ENCODE peak calls at places on chromosomes 12 and 14, in six cellular contexts. W is IMR-90, Z is K562, L is SK-N-SH, D is GM12878, C is H1. H is an unnamed sample.
A peak's percentile ranks its signal among the peaks of the same experiment; 100 is the strongest.

GRCh38 chr14:98792171-98792570 is 479.8 kb downstream of the BCL11B start:
- DNase-seq in W (no peak), D (no peak), L (no peak), Z (no peak), C (no peak), H (no peak)

GRCh38 chr12:104695453-104696148 is 238.9 kb downstream of the CHST11 start:
- DNase-seq in D (peak; percentile 73), W (peak; percentile 93), C (no peak), L (no peak), Z (no peak), H (no peak)

GRCh38 chr14:93369393-93370266 is 22.6 kb downstream of the COX8C start:
- DNase-seq in L (no peak), C (no peak), Z (no peak), W (no peak), D (peak; percentile 85), H (no peak)

GRCh38 chr14:23636317-23637211 is at the start of gene DHRS2:
- DNase-seq in D (no peak), W (no peak), Z (no peak), C (no peak), L (no peak), H (peak; percentile 100)

GRCh38 chr12:24730461-24730896 is 218.4 kb downstream of the BCAT1 start:
- DNase-seq in W (no peak), C (no peak), L (no peak), Z (no peak), D (no peak), H (no peak)

GRCh38 chr12:32331133-32331532 is 68.2 kb upstream of the FGD4 start:
- DNase-seq in Z (no peak), L (no peak), C (no peak), W (peak; percentile 70), D (no peak), H (peak; percentile 16)

GRCh38 chr12:6082613-6083012 is 41.9 kb downstream of the VWF start:
- DNase-seq in W (no peak), C (no peak), Z (no peak), D (no peak), L (no peak), H (no peak)

GRCh38 chr12:27434673-27435565 is 11.6 kb upstream of the SMCO2 start:
- DNase-seq in W (no peak), Z (peak; percentile 54), C (no peak), D (no peak), L (peak; percentile 54), H (no peak)

GRCh38 chr12:18479266-18479665 is 217.9 kb downstream of the PIK3C2G start:
- DNase-seq in D (no peak), C (no peak), Z (no peak), W (no peak), L (no peak), H (no peak)

GRCh38 chr14:36580856-36581831 is 1.3 kb downstream of the NKX2-8 start:
- DNase-seq in W (peak; percentile 16), C (no peak), Z (no peak), L (peak; percentile 43), D (no peak), H (no peak)

GRCh38 chr14:85443001-85443400 is 86.9 kb upstream of the FLRT2 start:
- DNase-seq in W (peak; percentile 8), D (no peak), L (no peak), Z (no peak), C (no peak), H (no peak)

GRCh38 chr12:117587646-117588287 is 226.3 kb upstream of the NOS1 start:
- DNase-seq in C (peak; percentile 36), L (peak; percentile 61), W (no peak), D (no peak), Z (peak; percentile 73), H (peak; percentile 15)

GRCh38 chr12:39805651-39806050 is 186.0 kb upstream of the ABCD2 start:
- DNase-seq in W (no peak), L (no peak), Z (no peak), D (no peak), C (no peak), H (no peak)

GRCh38 chr12:45232146-45232731 is 16.3 kb downstream of the ANO6 start:
- DNase-seq in C (no peak), Z (no peak), D (no peak), W (peak; percentile 25), L (no peak), H (no peak)

GRCh38 chr14:56490379-56490778 is 89.2 kb upstream of the TMEM260 start:
- DNase-seq in C (no peak), L (peak; percentile 14), Z (no peak), W (peak; percentile 40), D (no peak), H (peak; percentile 29)

GRCh38 chr12:79547044-79547734 is 143.6 kb downstream of the PAWR start:
- DNase-seq in W (peak; percentile 82), D (no peak), Z (no peak), L (no peak), C (peak; percentile 86), H (peak; percentile 93)

GRCh38 chr14:50321009-50321660 is 9.0 kb downstream of the DMAC2L start:
- DNase-seq in L (peak; percentile 72), C (no peak), Z (peak; percentile 43), D (peak; percentile 82), W (peak; percentile 98), H (peak; percentile 68)

GRCh38 chr12:108364879-108365278 is 25.8 kb upstream of the CMKLR1 start:
- DNase-seq in Z (no peak), C (no peak), D (no peak), L (no peak), W (no peak), H (no peak)

GRCh38 chr12:63949902-63950301 is 105.4 kb downstream of the SRGAP1 start:
- DNase-seq in Z (no peak), D (no peak), C (no peak), W (peak; percentile 31), L (no peak), H (peak; percentile 81)

GRCh38 chr12:13179159-13180074 is 17.1 kb upstream of the EMP1 start:
- DNase-seq in C (no peak), D (no peak), W (peak; percentile 37), L (peak; percentile 54), Z (no peak), H (no peak)

GRCh38 chr12:92759634-92760268 is 57.0 kb downstream of the PLEKHG7 start:
- DNase-seq in L (no peak), D (no peak), W (peak; percentile 97), Z (peak; percentile 19), C (no peak), H (no peak)

GRCh38 chr14:29741909-29742401 is 185.7 kb downstream of the PRKD1 start:
- DNase-seq in C (no peak), D (no peak), L (no peak), Z (no peak), W (peak; percentile 57), H (no peak)

GRCh38 chr14:61444215-61444768 is 122.9 kb downstream of the PRKCH start:
- DNase-seq in Z (no peak), C (no peak), D (no peak), L (no peak), W (no peak), H (no peak)

GRCh38 chr12:46569826-46570390 is 197.3 kb upstream of the SLC38A2 start:
- DNase-seq in Z (no peak), W (no peak), C (no peak), D (no peak), L (no peak), H (no peak)

GRCh38 chr12:132416121-132416673 is 73.8 kb upstream of the FBRSL1 start:
- DNase-seq in W (no peak), C (no peak), D (no peak), L (no peak), Z (no peak), H (no peak)

GRCh38 chr14:47366006-47366405 is 309.4 kb downstream of the MDGA2 start:
- DNase-seq in L (no peak), D (no peak), Z (no peak), W (no peak), C (no peak), H (no peak)

GRCh38 chr14:41899416-41899815 is 292.7 kb downstream of the LRFN5 start:
- DNase-seq in C (no peak), L (no peak), W (peak; percentile 3), D (no peak), Z (no peak), H (no peak)

GRCh38 chr14:104390941-104391901 is 188.3 kb upstream of the C14orf180 start:
- DNase-seq in Z (no peak), W (no peak), D (no peak), L (no peak), C (no peak), H (no peak)
- H3K9ac ChIP-seq in Z (no peak overlapping the region), W (no peak overlapping the region), D (no peak overlapping the region), L (no peak overlapping the region), C (no peak overlapping the region), H (no peak overlapping the region)

GRCh38 chr12:62601765-62602444 is 135.3 kb downstream of the MON2 start:
- DNase-seq in Z (no peak), L (no peak), W (no peak), D (no peak), C (no peak), H (peak; percentile 31)

GRCh38 chr12:62602445-62603060 is 135.9 kb downstream of the MON2 start:
- DNase-seq in D (peak; percentile 87), L (peak; percentile 86), W (peak; percentile 90), C (peak; percentile 79), Z (peak; percentile 80), H (peak; percentile 80)

GRCh38 chr12:62597253-62597652 is 130.6 kb downstream of the MON2 start:
- DNase-seq in C (no peak), L (no peak), D (no peak), Z (no peak), W (no peak), H (no peak)

GRCh38 chr12:62598846-62599245 is 132.2 kb downstream of the MON2 start:
- DNase-seq in C (no peak), Z (no peak), D (no peak), W (no peak), L (no peak), H (no peak)

GRCh38 chr12:62600038-62600437 is 133.4 kb downstream of the MON2 start:
- DNase-seq in W (no peak), L (no peak), C (no peak), Z (no peak), D (no peak), H (no peak)
- TF ChIP-seq USF2 in W (no peak), L (no peak), C (no peak), Z (no peak), D (no peak), H (no peak)

DNA sequence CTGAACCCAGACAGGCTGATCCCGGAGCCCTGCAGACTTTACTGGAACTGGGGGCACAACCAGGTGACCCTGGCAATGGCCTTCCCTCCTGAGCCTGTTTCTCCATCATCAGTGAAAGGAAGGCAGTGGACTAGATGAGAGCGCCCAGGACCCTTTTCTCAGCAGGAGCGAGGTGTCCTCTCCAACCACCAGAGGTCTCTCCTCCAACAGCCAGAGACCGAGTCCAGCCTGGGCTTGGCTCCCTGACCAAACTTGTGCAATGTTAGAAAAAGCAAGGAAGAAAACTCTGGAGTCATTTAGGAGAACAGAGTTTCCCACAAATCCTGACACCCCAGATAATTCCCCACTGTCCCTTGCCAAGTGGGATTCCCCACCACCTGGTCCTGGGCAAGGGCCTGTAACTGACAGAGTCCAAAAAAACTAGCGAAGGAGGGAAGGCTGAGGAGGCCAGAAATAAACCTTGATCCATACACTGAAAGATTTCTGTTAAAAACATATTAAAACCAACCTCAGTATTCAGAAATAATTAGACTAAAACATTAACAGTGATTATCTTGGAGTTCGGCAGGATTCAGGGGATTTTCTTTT is 9.0 kb downstream of the RPS6KL1 start:
- DNase-seq in C (no peak), Z (no peak), W (peak; percentile 77), L (peak; percentile 77), D (no peak), H (peak; percentile 62)
- H3K27ac ChIP-seq in C (no peak overlapping the region), Z (no peak overlapping the region), W (no peak overlapping the region), L (no peak overlapping the region), D (no peak overlapping the region), H (no peak overlapping the region)

GRCh38 chr12:88445715-88446393 is 134.4 kb downstream of the KITLG start:
- DNase-seq in C (no peak), Z (no peak), L (no peak), W (no peak), D (no peak), H (no peak)
- H3K9ac ChIP-seq in C (no peak overlapping the region), Z (no peak overlapping the region), L (no peak overlapping the region), W (no peak overlapping the region), D (no peak overlapping the region), H (no peak overlapping the region)